ENCODE peak calls at places on chromosomes 12 and 14, in four cellular contexts. N, T, X and O are unnamed samples.

GRCh38 chr12:55996715-55997534 is at the start of gene SUOX:
- DNase-seq in N (peak; percentile 96), T (peak; percentile 83), X (peak; percentile 99), O (peak; percentile 96)

GRCh38 chr14:77278461-77279230 is 7.6 kb upstream of the NGB start:
- DNase-seq in N (no peak), T (no peak), X (no peak), O (no peak)

GRCh38 chr12:54984602-54985376 is at the start of gene TESPA1:
- DNase-seq in N (peak; percentile 45), T (peak; percentile 90), X (peak; percentile 49), O (peak; percentile 17)

GRCh38 chr12:71162832-71163711 is 5.3 kb upstream of the TSPAN8 start:
- DNase-seq in N (no peak), T (no peak), X (no peak), O (no peak)

GRCh38 chr12:119216084-119216483 is 37.4 kb downstream of the HSPB8 start:
- DNase-seq in N (no peak), T (no peak), X (no peak), O (no peak)

GRCh38 chr14:75283162-75283883 is 4.7 kb downstream of the FOS start:
- DNase-seq in N (no peak), T (no peak), X (no peak), O (peak; percentile 62)

GRCh38 chr14:75877292-75877691 is 104.5 kb downstream of the TGFB3 start:
- DNase-seq in N (no peak), T (no peak), X (no peak), O (no peak)

GRCh38 chr12:6821271-6821673 is 349 bp upstream of the GPR162 start:
- DNase-seq in N (no peak), T (no peak), X (peak; percentile 49), O (peak; percentile 66)

GRCh38 chr12:109277899-109278762 is 31.0 kb downstream of the FOXN4 start:
- DNase-seq in N (no peak), T (no peak), X (no peak), O (peak; percentile 24)

GRCh38 chr12:54991161-54991991 is 6.8 kb upstream of the TESPA1 start:
- DNase-seq in N (no peak), T (peak; percentile 56), X (no peak), O (no peak)

GRCh38 chr12:2877959-2878732 is 1.1 kb downstream of the RHNO1 start:
- DNase-seq in N (no peak), T (no peak), X (no peak), O (no peak)

GRCh38 chr12:45613855-45614254 is 115.7 kb upstream of the ARID2 start:
- DNase-seq in N (no peak), T (no peak), X (no peak), O (no peak)

GRCh38 chr14:50601405-50601804 is 41.5 kb downstream of the ATL1 start:
- DNase-seq in N (no peak), T (no peak), X (no peak), O (no peak)

GRCh38 chr14:92670177-92670576 is 78.2 kb downstream of the LGMN start:
- DNase-seq in N (no peak), T (no peak), X (no peak), O (peak; percentile 82)

GRCh38 chr14:97499790-97500481 is 702.8 kb downstream of the VRK1 start:
- DNase-seq in N (no peak), T (no peak), X (no peak), O (no peak)

GRCh38 chr12:4118017-4118510 is 155.5 kb upstream of the CCND2 start:
- DNase-seq in N (no peak), T (peak; percentile 89), X (no peak), O (peak; percentile 71)

GRCh38 chr14:45610303-45610702 is 357.3 kb upstream of the MIS18BP1 start:
- DNase-seq in N (no peak), T (no peak), X (no peak), O (no peak)

GRCh38 chr14:59534361-59534987 is 42.1 kb downstream of the CCDC175 start:
- DNase-seq in N (no peak), T (no peak), X (no peak), O (no peak)

GRCh38 chr12:104282109-104282508 is 21.4 kb upstream of the EID3 start:
- DNase-seq in N (no peak), T (no peak), X (no peak), O (no peak)

GRCh38 chr14:95174184-95174804 is 17.0 kb upstream of the DICER1 start:
- DNase-seq in N (no peak), T (no peak), X (no peak), O (no peak)

GRCh38 chr12:2334291-2335088 is 281.7 kb downstream of the CACNA1C start:
- DNase-seq in N (no peak), T (no peak), X (peak; percentile 23), O (no peak)

DNA sequence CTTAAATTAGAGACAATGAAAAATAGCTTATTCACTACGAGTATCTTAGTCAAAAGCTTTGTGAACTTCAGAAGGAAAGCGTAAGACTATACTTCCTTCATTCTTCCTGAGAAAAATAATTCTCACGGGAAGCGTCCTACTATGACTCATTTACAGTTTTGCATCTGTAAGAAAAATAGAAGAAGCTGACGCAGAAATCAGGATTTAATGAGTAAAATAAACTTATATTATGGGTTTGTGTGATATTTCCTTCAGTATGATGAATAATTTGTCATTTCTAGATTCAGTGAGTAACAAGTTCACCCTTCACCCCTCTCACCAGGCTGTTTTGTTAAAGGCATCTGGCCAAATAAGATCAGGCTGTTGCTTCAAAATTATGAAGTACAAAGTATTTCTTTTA is 17.8 kb upstream of the PDE3A start:
- DNase-seq in N (no peak), T (no peak), X (no peak), O (no peak)
- TF ChIP-seq SPI1 in N (no peak), T (no peak), X (no peak), O (no peak)

GRCh38 chr12:124776126-124776513 is 87.5 kb downstream of the SCARB1 start:
- DNase-seq in N (no peak), T (no peak), X (no peak), O (no peak)
- TF ChIP-seq SPI1 in N (no peak), T (no peak), X (no peak), O (no peak)

DNA sequence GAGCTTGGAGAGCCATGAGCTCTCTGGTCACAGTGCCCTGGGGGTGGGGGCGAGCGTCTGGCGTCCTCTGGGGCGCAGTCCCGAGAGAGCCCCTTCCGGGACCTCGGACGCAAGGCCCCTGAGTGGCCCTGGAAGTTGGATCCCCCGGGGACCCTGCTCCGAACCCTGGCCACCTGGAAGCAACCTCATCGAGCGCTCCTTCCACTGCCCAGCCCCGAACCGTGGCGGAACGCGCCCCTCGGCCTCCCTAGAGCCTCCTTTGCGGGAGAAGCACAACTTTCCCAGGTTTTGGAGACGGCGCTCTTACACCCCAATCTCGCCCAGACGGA is 1.2 kb downstream of the NOS1 start:
- DNase-seq in N (no peak), T (no peak), X (no peak), O (no peak)
- TF ChIP-seq SPI1 in N (no peak), T (no peak), X (no peak), O (no peak)

GRCh38 chr12:28235017-28235416 is 44.8 kb downstream of the CCDC91 start:
- DNase-seq in N (no peak), T (no peak), X (no peak), O (peak; percentile 3)

GRCh38 chr12:28235985-28236384 is 45.7 kb downstream of the CCDC91 start:
- DNase-seq in N (no peak), T (no peak), X (no peak), O (no peak)

GRCh38 chr12:28240853-28241252 is 50.6 kb downstream of the CCDC91 start:
- DNase-seq in N (no peak), T (no peak), X (no peak), O (no peak)

GRCh38 chr12:28239918-28240317 is 49.7 kb downstream of the CCDC91 start:
- DNase-seq in N (no peak), T (no peak), X (no peak), O (no peak)

GRCh38 chr12:28237423-28237822 is 47.2 kb downstream of the CCDC91 start:
- DNase-seq in N (no peak), T (no peak), X (no peak), O (no peak)
- TF ChIP-seq SPI1 in N (no peak), T (no peak), X (no peak), O (no peak)

DNA sequence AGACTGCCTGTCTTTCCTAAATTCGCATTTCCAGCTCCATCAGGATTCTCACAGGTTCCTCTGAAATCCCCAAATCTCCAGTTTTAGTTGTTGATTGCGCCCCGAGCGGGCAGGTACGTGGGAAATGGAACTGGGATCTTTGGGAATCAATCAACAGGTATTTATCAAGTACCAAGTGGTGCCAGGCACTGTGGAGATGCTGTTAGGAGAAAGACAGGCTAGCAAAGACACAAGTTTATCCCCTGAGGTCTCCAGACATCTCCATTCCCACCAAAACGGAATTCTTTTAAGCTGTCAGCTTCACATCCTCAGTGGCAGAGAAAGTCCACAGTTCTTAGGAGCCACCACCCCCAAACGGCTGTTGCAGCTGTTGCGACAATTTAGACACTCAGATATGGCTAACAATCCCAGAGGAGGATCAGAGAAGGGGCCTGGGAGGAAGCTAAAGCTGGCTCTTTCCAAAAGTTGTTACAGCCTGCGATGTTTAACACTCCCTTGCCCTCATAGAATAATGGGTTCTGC is 1.8 kb upstream of the ATP5MC2 start:
- DNase-seq in N (no peak), T (no peak), X (no peak), O (no peak)
- TF ChIP-seq SPI1 in N (no peak), T (no peak), X (no peak), O (no peak)

GRCh38 chr12:123713398-123714301 is 1.5 kb downstream of the ATP6V0A2 start:
- DNase-seq in N (no peak), T (no peak), X (peak; percentile 65), O (no peak)

GRCh38 chr12:123714302-123714627 is 2.1 kb downstream of the ATP6V0A2 start:
- DNase-seq in N (no peak), T (no peak), X (peak; percentile 29), O (no peak)

GRCh38 chr12:123707466-123707865 is 4.7 kb upstream of the ATP6V0A2 start:
- DNase-seq in N (no peak), T (no peak), X (no peak), O (no peak)

GRCh38 chr12:123715151-123715676 is 3.1 kb downstream of the ATP6V0A2 start:
- DNase-seq in N (no peak), T (no peak), X (no peak), O (no peak)

DNA sequence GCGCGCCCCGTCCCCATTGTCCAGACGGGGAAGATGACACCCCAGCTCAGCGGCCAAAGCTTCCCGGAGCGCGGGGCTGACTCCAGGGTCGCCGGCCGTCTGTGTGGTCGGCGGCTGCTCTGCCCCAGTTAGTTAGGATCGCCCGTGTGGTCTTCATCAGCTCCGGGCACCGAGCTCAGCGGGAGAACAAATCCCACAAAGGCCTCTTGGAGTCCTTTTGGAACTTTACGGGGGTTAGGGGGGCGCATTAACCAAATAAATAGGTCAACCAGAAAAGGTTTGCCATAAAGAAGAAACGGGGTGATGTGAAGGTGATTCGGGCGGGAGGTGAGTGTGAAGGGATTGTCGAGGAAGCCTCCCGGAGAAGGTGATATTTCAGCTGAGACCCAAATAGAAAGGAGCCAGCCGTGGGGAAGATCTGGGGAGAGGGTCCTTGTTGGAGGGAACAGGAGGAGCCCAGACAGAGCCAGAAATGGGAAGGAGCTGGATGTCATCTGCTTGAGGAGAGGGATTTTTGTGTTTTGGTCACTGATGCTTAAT is 697 bp downstream of the ATP6V0A2 start:
- DNase-seq in N (no peak), T (no peak), X (no peak), O (no peak)
- TF ChIP-seq SPI1 in N (no peak), T (no peak), X (no peak), O (no peak)

GRCh38 chr14:100410056-100410565 is 87.0 kb downstream of the SLC25A47 start:
- DNase-seq in N (no peak), T (no peak), X (no peak), O (no peak)
- TF ChIP-seq SPI1 in N (no peak), T (no peak), X (no peak), O (no peak)